ENCODE peak calls at places on chromosomes 11 and 22, in five cellular contexts. O is CD8-positive, alpha-beta memory T cell; F is fibroblast of lung; Y is PC-9; L is cardiac muscle cell. W is an unnamed sample.

GRCh38 chr22:35622132-35622913 is 5.2 kb upstream of the MB start:
- DNase-seq in O (no peak), F (no peak), Y (peak; percentile 96), L (peak; percentile 89), W (no peak)

GRCh38 chr11:1333860-1334259 is 24.4 kb upstream of the TOLLIP start:
- DNase-seq in O (no peak), F (no peak), Y (no peak), L (no peak), W (no peak)

GRCh38 chr11:94511932-94512781 is at the start of gene C11orf97:
- DNase-seq in O (peak; percentile 69), F (peak; percentile 54), Y (peak; percentile 48), L (peak; percentile 70), W (peak; percentile 16)

GRCh38 chr11:104306862-104307474 is 143.0 kb upstream of the PDGFD start:
- DNase-seq in O (no peak), F (no peak), Y (no peak), L (no peak), W (no peak)

GRCh38 chr22:19111140-19111539 is 11.1 kb downstream of the DGCR2 start:
- DNase-seq in O (no peak), F (no peak), Y (no peak), L (no peak), W (no peak)

GRCh38 chr11:88087281-88087680 is 88.0 kb downstream of the RAB38 start:
- DNase-seq in O (no peak), F (no peak), Y (no peak), L (no peak), W (no peak)

GRCh38 chr11:129418039-129418438 is 42.4 kb downstream of the BARX2 start:
- DNase-seq in O (no peak), F (no peak), Y (no peak), L (no peak), W (no peak)

GRCh38 chr22:43998865-43999264 is 25.2 kb upstream of the PARVB start:
- DNase-seq in O (no peak), F (no peak), Y (no peak), L (no peak), W (no peak)

GRCh38 chr11:119678351-119678750 is 50.6 kb downstream of the NECTIN1 start:
- DNase-seq in O (no peak), F (no peak), Y (no peak), L (no peak), W (no peak)

GRCh38 chr22:42202669-42203068 is 67.8 kb downstream of the TCF20 start:
- DNase-seq in O (peak; percentile 68), F (peak; percentile 71), Y (no peak), L (no peak), W (no peak)

GRCh38 chr11:62614275-62614674 is 1.2 kb downstream of the ROM1 start:
- DNase-seq in O (no peak), F (no peak), Y (peak; percentile 72), L (no peak), W (no peak)

GRCh38 chr11:118918128-118918685 is 7.5 kb downstream of the BCL9L start:
- DNase-seq in O (peak; percentile 68), F (peak; percentile 89), Y (peak; percentile 79), L (no peak), W (peak; percentile 31)

GRCh38 chr11:61114913-61115312 is 12.6 kb downstream of the CD5 start:
- DNase-seq in O (no peak), F (no peak), Y (no peak), L (no peak), W (no peak)

GRCh38 chr22:46833228-46833627 is 70.8 kb downstream of the TBC1D22A start:
- DNase-seq in O (no peak), F (peak; percentile 48), Y (no peak), L (peak; percentile 53), W (no peak)

GRCh38 chr22:46830001-46830715 is 67.7 kb downstream of the TBC1D22A start:
- DNase-seq in O (no peak), F (peak; percentile 84), Y (peak; percentile 88), L (no peak), W (peak; percentile 84)

GRCh38 chr22:46829140-46829891 is 66.9 kb downstream of the TBC1D22A start:
- DNase-seq in O (no peak), F (peak; percentile 97), Y (peak; percentile 39), L (no peak), W (peak; percentile 88)

GRCh38 chr22:46828323-46829139 is 66.1 kb downstream of the TBC1D22A start:
- DNase-seq in O (no peak), F (no peak), Y (no peak), L (no peak), W (no peak)

GRCh38 chr22:46830841-46831240 is 68.4 kb downstream of the TBC1D22A start:
- DNase-seq in O (no peak), F (peak; percentile 40), Y (no peak), L (no peak), W (no peak)
- H3K27ac ChIP-seq in O (no peak overlapping the region), F (peak overlapping the region; percentile 22), Y (no peak overlapping the region), L (no peak overlapping the region), W (peak overlapping the region; percentile 89)

DNA sequence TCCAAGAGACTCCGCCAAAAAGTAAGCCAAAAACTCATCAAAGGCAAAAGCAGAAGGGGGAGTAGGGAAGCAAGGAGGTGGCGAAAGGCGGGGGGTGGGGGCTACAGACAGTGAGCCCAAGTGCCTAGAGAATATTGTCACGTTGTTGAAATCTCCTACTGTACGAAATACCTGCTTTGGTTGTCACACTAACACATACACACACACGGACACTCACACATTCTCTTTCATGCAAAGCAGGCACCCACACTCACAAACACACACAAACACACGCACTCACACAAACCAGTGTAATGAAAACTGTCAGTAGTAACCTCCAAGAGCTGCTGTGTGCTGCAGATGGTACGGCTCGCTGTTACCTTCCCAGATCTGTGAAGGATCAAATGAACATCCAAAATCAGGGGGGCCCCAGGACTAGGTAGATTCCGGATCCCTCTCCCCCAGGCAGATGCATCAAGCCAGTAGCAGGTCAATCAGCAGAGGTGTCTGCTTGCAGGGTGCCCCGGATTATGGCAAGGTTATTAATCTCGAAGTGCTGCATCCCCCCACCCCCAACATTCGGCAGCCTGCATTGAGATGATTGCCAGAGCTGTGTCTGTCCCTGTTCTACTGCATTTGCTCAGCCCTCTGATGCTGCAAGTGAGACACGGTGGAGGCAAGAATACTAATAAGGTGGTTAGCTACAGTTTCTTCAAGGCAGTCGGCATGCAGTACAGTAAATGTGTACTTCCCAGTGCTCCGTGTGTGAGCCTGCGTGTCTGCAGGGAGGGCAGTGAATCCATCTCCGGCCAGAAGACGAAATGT is at the start of gene LRRC4C:
- DNase-seq in O (no peak), F (peak; percentile 25), Y (no peak), L (no peak), W (no peak)
- H3K4me3 ChIP-seq in O (no peak within 1 kb of the TSS), F (no peak within 1 kb of the TSS), Y (no peak within 1 kb of the TSS), L (no peak within 1 kb of the TSS), W (no peak within 1 kb of the TSS)

GRCh38 chr11:19980388-19980787 is 179.9 kb downstream of the DBX1 start:
- DNase-seq in O (no peak), F (no peak), Y (no peak), L (no peak), W (no peak)
- H3K27ac ChIP-seq in O (peak overlapping the region; percentile 60), F (peak overlapping the region; percentile 20), Y (peak overlapping the region; percentile 100), L (no peak overlapping the region), W (peak overlapping the region; percentile 76)

GRCh38 chr11:6927030-6927617 is 898 bp downstream of the ZNF215 start:
- DNase-seq in O (no peak), F (peak; percentile 42), Y (no peak), L (no peak), W (no peak)
- H3K4me3 ChIP-seq in O (peak overlapping the region; percentile 48), F (peak overlapping the region; percentile 97), Y (peak overlapping the region; percentile 65), L (peak overlapping the region; percentile 44), W (no peak overlapping the region)

GRCh38 chr11:10628506-10629236 is 60.2 kb upstream of the LYVE1 start:
- DNase-seq in O (no peak), F (no peak), Y (no peak), L (no peak), W (no peak)

GRCh38 chr11:10627306-10627705 is 58.8 kb upstream of the LYVE1 start:
- DNase-seq in O (no peak), F (no peak), Y (no peak), L (no peak), W (no peak)

GRCh38 chr11:10631761-10632160 is 61.8 kb downstream of the IRAG1 start:
- DNase-seq in O (no peak), F (no peak), Y (no peak), L (no peak), W (no peak)

GRCh38 chr11:10627816-10628215 is 59.4 kb upstream of the LYVE1 start:
- DNase-seq in O (no peak), F (no peak), Y (no peak), L (no peak), W (no peak)

DNA sequence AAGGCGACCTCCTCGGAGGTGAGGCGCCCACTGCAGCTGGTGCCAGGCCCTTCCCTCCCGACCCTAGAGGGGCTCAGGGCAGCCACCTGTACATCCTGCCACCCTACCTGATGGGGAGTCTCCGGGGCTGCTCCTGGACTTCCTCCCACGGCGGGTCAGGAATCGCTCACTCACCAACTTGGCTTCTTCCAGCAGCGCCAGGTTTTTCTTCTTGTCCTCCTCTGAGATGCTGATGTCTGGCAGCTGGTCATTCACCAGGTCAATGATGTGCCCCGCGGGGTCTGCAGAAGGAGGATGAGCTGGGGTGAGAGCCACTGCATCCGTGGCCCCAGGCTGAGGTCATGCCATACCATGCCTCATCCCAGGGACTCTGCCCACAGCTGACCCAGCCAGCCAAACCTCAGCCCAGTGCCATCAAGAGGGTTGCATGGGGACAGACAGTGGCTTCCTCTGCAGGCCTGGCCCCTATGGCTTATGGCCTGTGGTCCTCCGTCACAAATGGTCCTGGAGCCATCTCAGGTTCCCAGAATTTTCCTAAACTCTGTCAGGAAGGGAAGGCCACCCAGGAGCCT is 61.1 kb upstream of the LYVE1 start:
- DNase-seq in O (no peak), F (no peak), Y (no peak), L (no peak), W (no peak)
- H3K27ac ChIP-seq in O (no peak overlapping the region), F (no peak overlapping the region), Y (no peak overlapping the region), L (no peak overlapping the region), W (no peak overlapping the region)

DNA sequence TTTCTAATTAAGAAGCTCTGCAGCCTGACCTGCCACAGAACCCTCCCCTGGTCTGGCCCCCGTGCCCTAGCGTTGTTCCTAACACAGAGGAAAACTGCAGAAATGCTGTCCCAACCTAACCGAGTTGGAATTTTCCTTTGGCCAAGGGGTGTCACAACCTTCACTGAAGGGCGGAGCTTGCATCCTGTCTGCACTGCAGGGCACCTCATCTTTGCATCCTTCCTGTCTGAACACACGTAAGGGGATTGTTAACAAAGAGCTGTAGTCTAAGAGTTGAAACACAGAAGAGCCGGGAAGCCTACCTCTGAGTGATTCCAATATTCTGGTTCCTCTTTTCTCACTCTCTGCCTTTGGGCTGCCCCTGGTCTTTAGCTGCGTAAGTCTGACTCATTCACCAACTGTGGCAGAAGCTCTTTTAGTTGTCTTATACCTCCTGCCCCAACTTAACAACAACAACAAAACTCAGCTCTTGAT is 1.6 kb downstream of the DIXDC1 start:
- DNase-seq in O (peak; percentile 56), F (peak; percentile 66), Y (no peak), L (no peak), W (no peak)
- H3K4me3 ChIP-seq in O (peak overlapping the region; percentile 68), F (no peak overlapping the region), Y (no peak overlapping the region), L (no peak overlapping the region), W (no peak overlapping the region)

DNA sequence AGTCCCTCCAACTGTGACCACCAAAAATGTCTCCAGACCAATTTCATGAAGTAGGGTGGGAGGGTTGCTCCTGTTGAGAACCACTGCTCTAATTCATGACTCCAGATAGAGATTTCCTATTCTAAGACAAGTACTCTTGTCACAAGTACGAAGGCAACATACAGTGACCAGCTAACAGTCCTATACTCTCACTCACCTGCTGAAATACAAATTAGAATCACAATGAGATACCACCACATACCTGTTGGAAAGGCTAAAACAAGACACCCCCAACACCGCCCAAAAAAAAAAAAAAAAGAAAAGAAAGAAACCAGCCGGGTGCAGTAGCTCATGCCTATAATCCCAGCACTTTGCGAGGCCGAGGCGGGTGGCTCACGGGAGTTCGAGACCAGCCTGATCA is 310.5 kb downstream of the SWAP70 start:
- DNase-seq in O (no peak), F (no peak), Y (no peak), L (no peak), W (no peak)
- H3K27ac ChIP-seq in O (no peak overlapping the region), F (no peak overlapping the region), Y (no peak overlapping the region), L (no peak overlapping the region), W (no peak overlapping the region)